ENCODE peak calls at places on chromosomes 5 and 9, in four cellular contexts. One of them, this sample, is unnamed.
A peak's percentile ranks its signal among the peaks of the same experiment; 100 is the strongest.

GRCh38 chr5:55037046-55037771 is 13.2 kb downstream of the GZMK start:
- DNase-seq in aorta: no peak
- DNase-seq in activated CD8-positive, alpha-beta memory T cell treated with anti-CD3 and anti-CD28 coated beads, Interleukin-2, amount 50 U/mL, for 48 hours: peak; percentile 67
- DNase-seq in left ventricle myocardium superior: no peak
- DNase-seq in this sample: peak; percentile 29

GRCh38 chr9:16367605-16368424 is 502.7 kb downstream of the BNC2 start:
- DNase-seq in aorta: no peak
- DNase-seq in activated CD8-positive, alpha-beta memory T cell treated with anti-CD3 and anti-CD28 coated beads, Interleukin-2, amount 50 U/mL, for 48 hours: no peak
- DNase-seq in left ventricle myocardium superior: no peak
- DNase-seq in this sample: no peak

GRCh38 chr9:105296889-105297288 is 52.4 kb downstream of the SLC44A1 start:
- DNase-seq in aorta: no peak
- DNase-seq in activated CD8-positive, alpha-beta memory T cell treated with anti-CD3 and anti-CD28 coated beads, Interleukin-2, amount 50 U/mL, for 48 hours: no peak
- DNase-seq in left ventricle myocardium superior: no peak
- DNase-seq in this sample: no peak

GRCh38 chr5:142542906-142543305 is 143.0 kb downstream of the FGF1 start:
- DNase-seq in aorta: no peak
- DNase-seq in activated CD8-positive, alpha-beta memory T cell treated with anti-CD3 and anti-CD28 coated beads, Interleukin-2, amount 50 U/mL, for 48 hours: no peak
- DNase-seq in left ventricle myocardium superior: no peak
- DNase-seq in this sample: no peak

GRCh38 chr5:177495243-177496060 is 2.0 kb downstream of the PDLIM7 start:
- DNase-seq in aorta: peak; percentile 94
- DNase-seq in activated CD8-positive, alpha-beta memory T cell treated with anti-CD3 and anti-CD28 coated beads, Interleukin-2, amount 50 U/mL, for 48 hours: no peak
- DNase-seq in left ventricle myocardium superior: peak; percentile 71
- DNase-seq in this sample: no peak

GRCh38 chr9:33263131-33263935 is 1.2 kb downstream of the BAG1 start:
- DNase-seq in aorta: no peak
- DNase-seq in activated CD8-positive, alpha-beta memory T cell treated with anti-CD3 and anti-CD28 coated beads, Interleukin-2, amount 50 U/mL, for 48 hours: no peak
- DNase-seq in left ventricle myocardium superior: peak; percentile 35
- DNase-seq in this sample: peak; percentile 6

GRCh38 chr5:50352390-50352789 is 88.7 kb downstream of the EMB start:
- DNase-seq in aorta: no peak
- DNase-seq in activated CD8-positive, alpha-beta memory T cell treated with anti-CD3 and anti-CD28 coated beads, Interleukin-2, amount 50 U/mL, for 48 hours: no peak
- DNase-seq in left ventricle myocardium superior: no peak
- DNase-seq in this sample: no peak

GRCh38 chr5:161269125-161269524 is 277.4 kb downstream of the GABRB2 start:
- DNase-seq in aorta: no peak
- DNase-seq in activated CD8-positive, alpha-beta memory T cell treated with anti-CD3 and anti-CD28 coated beads, Interleukin-2, amount 50 U/mL, for 48 hours: no peak
- DNase-seq in left ventricle myocardium superior: no peak
- DNase-seq in this sample: no peak

GRCh38 chr5:52767766-52768480 is 19.8 kb upstream of the ITGA1 start:
- DNase-seq in aorta: no peak
- DNase-seq in activated CD8-positive, alpha-beta memory T cell treated with anti-CD3 and anti-CD28 coated beads, Interleukin-2, amount 50 U/mL, for 48 hours: no peak
- DNase-seq in left ventricle myocardium superior: no peak
- DNase-seq in this sample: no peak

GRCh38 chr9:6944896-6945295 is 187.1 kb downstream of the KDM4C start:
- DNase-seq in aorta: no peak
- DNase-seq in activated CD8-positive, alpha-beta memory T cell treated with anti-CD3 and anti-CD28 coated beads, Interleukin-2, amount 50 U/mL, for 48 hours: no peak
- DNase-seq in left ventricle myocardium superior: no peak
- DNase-seq in this sample: no peak

GRCh38 chr9:130461218-130461630 is 16.5 kb downstream of the ASS1 start:
- DNase-seq in aorta: peak; percentile 91
- DNase-seq in activated CD8-positive, alpha-beta memory T cell treated with anti-CD3 and anti-CD28 coated beads, Interleukin-2, amount 50 U/mL, for 48 hours: peak; percentile 95
- DNase-seq in left ventricle myocardium superior: peak; percentile 83
- DNase-seq in this sample: peak; percentile 51

GRCh38 chr5:62578540-62578939 is at the start of gene LRRC70:
- DNase-seq in aorta: no peak
- DNase-seq in activated CD8-positive, alpha-beta memory T cell treated with anti-CD3 and anti-CD28 coated beads, Interleukin-2, amount 50 U/mL, for 48 hours: no peak
- DNase-seq in left ventricle myocardium superior: no peak
- DNase-seq in this sample: peak; percentile 83

GRCh38 chr9:18067553-18068120 is 406.3 kb upstream of the ADAMTSL1 start:
- DNase-seq in aorta: no peak
- DNase-seq in activated CD8-positive, alpha-beta memory T cell treated with anti-CD3 and anti-CD28 coated beads, Interleukin-2, amount 50 U/mL, for 48 hours: no peak
- DNase-seq in left ventricle myocardium superior: no peak
- DNase-seq in this sample: no peak

GRCh38 chr9:93177676-93178075 is 6.3 kb upstream of the WNK2 start:
- DNase-seq in aorta: no peak
- DNase-seq in activated CD8-positive, alpha-beta memory T cell treated with anti-CD3 and anti-CD28 coated beads, Interleukin-2, amount 50 U/mL, for 48 hours: no peak
- DNase-seq in left ventricle myocardium superior: peak; percentile 33
- DNase-seq in this sample: no peak

GRCh38 chr5:158465379-158465972 is 606.5 kb upstream of the CLINT1 start:
- DNase-seq in aorta: no peak
- DNase-seq in activated CD8-positive, alpha-beta memory T cell treated with anti-CD3 and anti-CD28 coated beads, Interleukin-2, amount 50 U/mL, for 48 hours: no peak
- DNase-seq in left ventricle myocardium superior: no peak
- DNase-seq in this sample: no peak

GRCh38 chr5:127813633-127814171 is 110.5 kb downstream of the CCDC192 start:
- DNase-seq in aorta: no peak
- DNase-seq in activated CD8-positive, alpha-beta memory T cell treated with anti-CD3 and anti-CD28 coated beads, Interleukin-2, amount 50 U/mL, for 48 hours: no peak
- DNase-seq in left ventricle myocardium superior: no peak
- DNase-seq in this sample: no peak

GRCh38 chr9:28135571-28135970 is 562.3 kb upstream of the C9orf72 start:
- DNase-seq in aorta: no peak
- DNase-seq in activated CD8-positive, alpha-beta memory T cell treated with anti-CD3 and anti-CD28 coated beads, Interleukin-2, amount 50 U/mL, for 48 hours: no peak
- DNase-seq in left ventricle myocardium superior: no peak
- DNase-seq in this sample: no peak

GRCh38 chr9:107712390-107712789 is 222.8 kb upstream of the KLF4 start:
- DNase-seq in aorta: no peak
- DNase-seq in activated CD8-positive, alpha-beta memory T cell treated with anti-CD3 and anti-CD28 coated beads, Interleukin-2, amount 50 U/mL, for 48 hours: no peak
- DNase-seq in left ventricle myocardium superior: no peak
- DNase-seq in this sample: no peak

GRCh38 chr5:61779743-61780142 is 447.7 kb downstream of the ZSWIM6 start:
- DNase-seq in aorta: no peak
- DNase-seq in activated CD8-positive, alpha-beta memory T cell treated with anti-CD3 and anti-CD28 coated beads, Interleukin-2, amount 50 U/mL, for 48 hours: no peak
- DNase-seq in left ventricle myocardium superior: no peak
- DNase-seq in this sample: no peak

GRCh38 chr5:82440041-82440440 is 161.9 kb upstream of the RPS23 start:
- DNase-seq in aorta: no peak
- DNase-seq in activated CD8-positive, alpha-beta memory T cell treated with anti-CD3 and anti-CD28 coated beads, Interleukin-2, amount 50 U/mL, for 48 hours: no peak
- DNase-seq in left ventricle myocardium superior: no peak
- DNase-seq in this sample: no peak

GRCh38 chr9:92122061-92122460 is 6.8 kb upstream of the SPTLC1 start:
- DNase-seq in aorta: no peak
- DNase-seq in activated CD8-positive, alpha-beta memory T cell treated with anti-CD3 and anti-CD28 coated beads, Interleukin-2, amount 50 U/mL, for 48 hours: no peak
- DNase-seq in left ventricle myocardium superior: no peak
- DNase-seq in this sample: no peak

This sample was measured in central memory CD4-positive, alpha-beta T cell.